ENCODE peak calls at places on chromosome X, in four cellular contexts. T, B, D and Q are unnamed samples.

GRCh38 chrX:43716696-43717095 is 60.6 kb downstream of the MAOA start:
- DNase-seq in T (no peak), B (no peak), D (no peak), Q (no peak)

GRCh38 chrX:31331928-31332327 is 260.1 kb upstream of the FTHL17 start:
- DNase-seq in T (no peak), B (no peak), D (no peak), Q (no peak)

GRCh38 chrX:4674028-4674782 is 960.8 kb upstream of the PRKX start:
- DNase-seq in T (no peak), B (no peak), D (no peak), Q (no peak)

GRCh38 chrX:38458071-38458470 is 103.3 kb upstream of the TSPAN7 start:
- DNase-seq in T (no peak), B (no peak), D (no peak), Q (no peak)

GRCh38 chrX:139194571-139195280 is 335.8 kb upstream of the F9 start:
- DNase-seq in T (peak; percentile 24), B (no peak), D (no peak), Q (no peak)

GRCh38 chrX:24760601-24761000 is 66.9 kb downstream of the POLA1 start:
- DNase-seq in T (peak; percentile 81), B (peak; percentile 17), D (peak; percentile 45), Q (no peak)

GRCh38 chrX:1925053-1925481 is 310.2 kb downstream of the ASMT start:
- DNase-seq in T (no peak), B (no peak), D (no peak), Q (no peak)

GRCh38 chrX:149006235-149006634 is 498.9 kb downstream of the IDS start:
- DNase-seq in T (no peak), B (no peak), D (no peak), Q (no peak)

GRCh38 chrX:8649969-8650368 is 82.0 kb downstream of the ANOS1 start:
- DNase-seq in T (no peak), B (no peak), D (no peak), Q (no peak)

GRCh38 chrX:53594354-53594753 is 92.2 kb downstream of the HUWE1 start:
- DNase-seq in T (peak; percentile 38), B (no peak), D (peak; percentile 52), Q (no peak)

GRCh38 chrX:26032141-26032917 is 105.8 kb upstream of the MAGEB18 start:
- DNase-seq in T (no peak), B (no peak), D (peak; percentile 32), Q (no peak)

GRCh38 chrX:108122748-108123147 is 31.2 kb downstream of the ATG4A start:
- DNase-seq in T (peak; percentile 72), B (peak; percentile 1), D (peak; percentile 18), Q (peak; percentile 30)

GRCh38 chrX:48539345-48540014 is at the start of gene TBC1D25:
- DNase-seq in T (peak; percentile 92), B (peak; percentile 81), D (peak; percentile 98), Q (peak; percentile 88)

GRCh38 chrX:153643431-153644351 is 3.3 kb upstream of the DUSP9 start:
- DNase-seq in T (no peak), B (no peak), D (peak; percentile 8), Q (no peak)

GRCh38 chrX:153494541-153495361 is at the start of gene BGN:
- DNase-seq in T (peak; percentile 63), B (no peak), D (peak; percentile 46), Q (no peak)

GRCh38 chrX:15188039-15188438 is 81.8 kb downstream of the ASB9 start:
- DNase-seq in T (no peak), B (no peak), D (no peak), Q (no peak)

GRCh38 chrX:74534569-74535038 is 79.8 kb downstream of the RLIM start:
- DNase-seq in T (peak; percentile 59), B (no peak), D (peak; percentile 47), Q (no peak)

GRCh38 chrX:148836741-148837140 is 336.3 kb downstream of the AFF2 start:
- DNase-seq in T (no peak), B (no peak), D (no peak), Q (no peak)

GRCh38 chrX:9737363-9737762 is 28.3 kb downstream of the GPR143 start:
- DNase-seq in T (no peak), B (no peak), D (no peak), Q (no peak)

GRCh38 chrX:53716328-53717088 is 30.0 kb upstream of the HUWE1 start:
- DNase-seq in T (peak; percentile 55), B (no peak), D (peak; percentile 48), Q (no peak)

GRCh38 chrX:72609313-72609712 is 36.7 kb upstream of the HDAC8 start:
- DNase-seq in T (no peak), B (no peak), D (peak; percentile 33), Q (no peak)

GRCh38 chrX:150898343-150899190 is at the start of gene CD99L2:
- DNase-seq in T (peak; percentile 60), B (peak; percentile 34), D (peak; percentile 82), Q (peak; percentile 41)

GRCh38 chrX:9252182-9252581 is 212.7 kb upstream of the TBL1X start:
- DNase-seq in T (no peak), B (no peak), D (no peak), Q (no peak)

GRCh38 chrX:151970661-151971060 is 3.8 kb downstream of the GABRE start:
- DNase-seq in T (peak; percentile 90), B (peak; percentile 87), D (peak; percentile 91), Q (peak; percentile 43)

GRCh38 chrX:46957299-46957698 is 45.1 kb downstream of the JADE3 start:
- DNase-seq in T (no peak), B (no peak), D (no peak), Q (peak; percentile 46)

GRCh38 chrX:112913807-112914206 is 73.2 kb upstream of the AMOT start:
- DNase-seq in T (no peak), B (no peak), D (no peak), Q (no peak)

GRCh38 chrX:107691024-107691448 is 62.7 kb downstream of the PRPS1 start:
- DNase-seq in T (no peak), B (no peak), D (no peak), Q (no peak)

GRCh38 chrX:111869639-111870034 is 6.3 kb upstream of the TRPC5OS start:
- DNase-seq in T (peak; percentile 29), B (peak; percentile 5), D (peak; percentile 47), Q (peak; percentile 12)

GRCh38 chrX:16469870-16470269 is 180.1 kb upstream of the S100G start:
- DNase-seq in T (no peak), B (no peak), D (no peak), Q (no peak)

GRCh38 chrX:100928660-100929613 is at the start of gene XKRX:
- DNase-seq in T (peak; percentile 3), B (no peak), D (peak; percentile 13), Q (no peak)

GRCh38 chrX:102560423-102561068 is 38.8 kb upstream of the ARMCX5 start:
- DNase-seq in T (no peak), B (no peak), D (no peak), Q (no peak)

GRCh38 chrX:43958529-43958928 is 14.7 kb downstream of the NDP start:
- DNase-seq in T (peak; percentile 74), B (peak; percentile 58), D (peak; percentile 86), Q (peak; percentile 43)

GRCh38 chrX:9775930-9776329 is 10.3 kb upstream of the GPR143 start:
- DNase-seq in T (no peak), B (no peak), D (no peak), Q (no peak)

GRCh38 chrX:56248492-56248891 is 16.3 kb downstream of the KLF8 start:
- DNase-seq in T (peak; percentile 2), B (no peak), D (peak; percentile 58), Q (no peak)

GRCh38 chrX:11757397-11757728 is 674 bp upstream of the MSL3 start:
- DNase-seq in T (no peak), B (no peak), D (peak; percentile 2), Q (no peak)

GRCh38 chrX:119783026-119783425 is 8.4 kb downstream of the RPL39 start:
- DNase-seq in T (no peak), B (no peak), D (no peak), Q (no peak)

DNA sequence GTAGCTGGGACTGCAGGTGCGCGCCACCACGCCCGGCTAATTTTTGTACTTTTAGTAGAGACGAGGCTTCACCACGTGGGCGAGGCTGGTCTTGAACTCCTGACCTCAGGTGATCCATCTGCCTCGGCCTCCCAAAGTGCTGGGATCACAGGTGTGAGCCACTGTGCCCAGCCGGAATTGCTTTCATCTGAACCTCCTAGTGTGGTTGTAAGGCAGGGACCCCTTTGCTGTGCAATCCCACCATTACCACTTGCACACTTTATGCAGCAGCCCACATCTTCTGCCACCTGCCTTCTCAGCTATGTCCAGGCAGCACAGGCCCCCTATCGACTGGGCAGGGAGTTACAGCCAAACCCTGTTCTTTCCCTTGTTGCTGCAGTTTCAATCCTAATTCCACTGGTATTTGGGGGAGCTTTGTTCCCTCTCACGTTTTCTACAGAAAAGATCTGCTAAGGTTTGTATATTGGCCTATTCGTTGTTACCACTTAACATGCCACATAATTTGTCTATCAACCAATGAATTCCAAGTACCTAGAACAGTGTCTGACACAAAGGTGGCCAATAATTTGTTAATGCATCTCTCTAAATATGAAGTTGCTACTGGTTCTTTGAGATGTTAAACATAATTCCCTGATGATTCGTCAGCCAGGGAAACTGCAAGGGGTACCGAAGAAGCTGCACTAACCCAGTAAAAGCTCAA is 6.5 kb downstream of the RPL39 start:
- DNase-seq in T (no peak), B (no peak), D (peak; percentile 47), Q (no peak)
- TF ChIP-seq CTCF in T (peak; percentile 37), B (peak; percentile 64), D (peak; percentile 74), Q (peak; percentile 59)

GRCh38 chrX:141175786-141176185 is 1.1 kb downstream of the LDOC1 start:
- DNase-seq in T (no peak), B (no peak), D (no peak), Q (no peak)
- H3K4me3 ChIP-seq in T (peak overlapping the region; percentile 76), B (peak overlapping the region; percentile 50), D (no peak overlapping the region), Q (peak overlapping the region; percentile 68)

DNA sequence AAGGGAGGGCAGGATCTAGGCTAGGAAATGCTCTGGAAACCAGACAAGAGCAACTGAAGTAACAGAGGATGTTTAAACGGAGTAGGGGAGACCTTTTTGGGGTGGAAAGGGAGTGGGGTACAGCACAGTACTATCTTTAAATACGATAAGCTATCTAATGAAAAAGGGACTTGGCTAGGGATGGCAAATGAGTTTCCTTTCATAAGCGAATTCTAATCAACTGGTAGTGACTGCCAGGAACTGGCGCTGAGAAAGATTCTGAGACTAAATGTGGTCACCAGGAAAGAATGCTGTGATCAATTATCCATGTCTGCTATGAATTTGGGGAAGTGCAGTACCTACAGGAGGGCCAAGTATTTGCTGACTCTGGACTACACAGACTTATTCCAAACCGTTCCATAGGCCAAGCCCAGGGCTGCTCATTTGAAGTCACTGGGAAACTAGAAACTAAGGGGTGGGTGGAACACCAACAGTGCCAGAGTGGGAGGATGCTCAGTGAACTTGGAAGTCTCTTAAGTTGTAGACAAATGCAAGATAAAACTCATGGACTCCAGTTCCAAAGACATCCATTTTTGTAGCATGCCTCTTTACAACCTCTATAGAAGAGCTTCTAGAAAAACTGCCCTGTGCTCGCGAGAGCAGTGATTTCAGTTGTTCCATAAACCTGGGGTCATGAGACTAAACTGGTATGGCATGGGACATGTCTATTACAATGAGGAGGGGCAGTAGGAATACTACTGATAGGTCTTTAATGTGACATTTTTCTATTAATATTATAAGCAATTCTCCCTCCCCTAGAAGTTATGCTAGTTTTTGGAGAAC is 2.0 kb downstream of the TRAPPC2 start:
- DNase-seq in T (peak; percentile 81), B (no peak), D (no peak), Q (no peak)
- TF ChIP-seq CTCF in T (no peak), B (no peak), D (no peak), Q (no peak)

GRCh38 chrX:41705680-41706374 is 17.1 kb downstream of the GPR34 start:
- DNase-seq in T (no peak), B (no peak), D (no peak), Q (no peak)
- H3K4me3 ChIP-seq in T (no peak overlapping the region), B (no peak overlapping the region), D (no peak overlapping the region), Q (no peak overlapping the region)